ENCODE peak calls at places on chromosome 10, in four cellular contexts. X, Q, J and D are unnamed samples.

GRCh38 chr10:112880633-112881530 is 69.2 kb upstream of the TCF7L2 start:
- DNase-seq in X (no peak), Q (peak), J (no peak), D (no peak)

GRCh38 chr10:30783939-30784500 is 154.5 kb upstream of the LYZL2 start:
- DNase-seq in X (peak), Q (peak), J (peak), D (peak)

GRCh38 chr10:94443549-94443948 is 41.2 kb downstream of the TBC1D12 start:
- DNase-seq in X (no peak), Q (no peak), J (no peak), D (no peak)

GRCh38 chr10:115355162-115355760 is 262.1 kb downstream of the ATRNL1 start:
- DNase-seq in X (no peak), Q (peak), J (peak), D (no peak)

GRCh38 chr10:50651808-50652207 is 28.1 kb upstream of the SGMS1 start:
- DNase-seq in X (no peak), Q (peak), J (no peak), D (no peak)

GRCh38 chr10:35347088-35347487 is 10.8 kb downstream of the CCNY start:
- DNase-seq in X (no peak), Q (no peak), J (no peak), D (no peak)

GRCh38 chr10:80535671-80536360 is 1.9 kb upstream of the SH2D4B start:
- DNase-seq in X (peak), Q (no peak), J (peak), D (peak)

GRCh38 chr10:103493362-103493871 is at the start of gene NEURL1:
- DNase-seq in X (no peak), Q (no peak), J (peak), D (no peak)

GRCh38 chr10:83076443-83076842 is 1062.9 kb upstream of the GHITM start:
- DNase-seq in X (no peak), Q (no peak), J (no peak), D (no peak)

GRCh38 chr10:55091691-55092328 is 290.8 kb upstream of the PCDH15 start:
- DNase-seq in X (no peak), Q (peak), J (no peak), D (no peak)

GRCh38 chr10:10198388-10198787 is 819.3 kb upstream of the CELF2 start:
- DNase-seq in X (no peak), Q (no peak), J (no peak), D (no peak)

GRCh38 chr10:20622522-20623270 is 274.4 kb downstream of the NEBL start:
- DNase-seq in X (no peak), Q (peak), J (no peak), D (no peak)

GRCh38 chr10:109956454-109957091 is 33.3 kb upstream of the XPNPEP1 start:
- DNase-seq in X (no peak), Q (peak), J (no peak), D (peak)

GRCh38 chr10:66678521-66678920 is 247.3 kb upstream of the LRRTM3 start:
- DNase-seq in X (no peak), Q (peak), J (no peak), D (no peak)

GRCh38 chr10:58641708-58642107 is 129.0 kb downstream of the BICC1 start:
- DNase-seq in X (no peak), Q (peak), J (no peak), D (no peak)

GRCh38 chr10:119287613-119287991 is 80.2 kb downstream of the GRK5 start:
- DNase-seq in X (no peak), Q (no peak), J (no peak), D (no peak)

GRCh38 chr10:93437000-93437945 is 44.9 kb downstream of the MYOF start:
- DNase-seq in X (no peak), Q (peak), J (no peak), D (no peak)

GRCh38 chr10:33095867-33096479 is 137.9 kb upstream of the ITGB1 start:
- DNase-seq in X (no peak), Q (no peak), J (no peak), D (no peak)

GRCh38 chr10:132586731-132587130 is 49.1 kb downstream of the INPP5A start:
- DNase-seq in X (no peak), Q (no peak), J (no peak), D (no peak)

GRCh38 chr10:119859422-119860258 is 13.0 kb downstream of the MCMBP start:
- DNase-seq in X (no peak), Q (peak), J (no peak), D (no peak)

GRCh38 chr10:368579-369255 is 233.5 kb downstream of the ZMYND11 start:
- DNase-seq in X (no peak), Q (no peak), J (no peak), D (no peak)